ENCODE peak calls at places on chromosome 11, in nine cellular contexts. W is neural crest cell, H is lower lobe of right lung, S is NCI-H1105, L is iPS DF 6.9, C is glutamatergic neuron, Z is HT-29, T is substantia nigra, X is HT1080. Q is an unnamed sample.

GRCh38 chr11:116179346-116179850 is 593.4 kb downstream of the BUD13 start:
- DNase-seq in W (no peak), H (no peak), S (no peak), L (no peak), C (no peak), Z (no peak), T (no peak), X (no peak), Q (no peak)

GRCh38 chr11:65415499-65416340 is 6.9 kb upstream of the NEAT1 start:
- DNase-seq in W (no peak), H (peak), S (no peak), L (no peak), C (no peak), Z (no peak), T (no peak), X (no peak), Q (no peak)

GRCh38 chr11:134957540-134958335 is 545.7 kb upstream of the B3GAT1 start:
- DNase-seq in W (no peak), H (no peak), S (no peak), L (no peak), C (no peak), Z (no peak), T (no peak), X (no peak), Q (no peak)

GRCh38 chr11:42161886-42162285 is 702.4 kb upstream of the LRRC4C start:
- DNase-seq in W (no peak), H (no peak), S (no peak), L (no peak), C (no peak), Z (no peak), T (no peak), X (no peak), Q (no peak)

GRCh38 chr11:96393753-96394348 is 4.0 kb downstream of the JRKL start:
- DNase-seq in W (no peak), H (no peak), S (peak), L (no peak), C (no peak), Z (peak), T (no peak), X (peak), Q (peak)

GRCh38 chr11:44621140-44621681 is 55.7 kb downstream of the CD82 start:
- DNase-seq in W (peak), H (peak), S (peak), L (peak), C (peak), Z (peak), T (peak), X (peak), Q (no peak)

GRCh38 chr11:15720460-15720859 is 605.7 kb downstream of the INSC start:
- DNase-seq in W (no peak), H (no peak), S (no peak), L (no peak), C (peak), Z (no peak), T (no peak), X (peak), Q (no peak)

GRCh38 chr11:88167853-88168252 is 7.4 kb downstream of the RAB38 start:
- DNase-seq in W (no peak), H (no peak), S (no peak), L (no peak), C (no peak), Z (no peak), T (no peak), X (no peak), Q (no peak)

GRCh38 chr11:46760429-46761128 is 41.6 kb downstream of the F2 start:
- DNase-seq in W (no peak), H (no peak), S (no peak), L (no peak), C (no peak), Z (no peak), T (no peak), X (no peak), Q (no peak)

GRCh38 chr11:75740681-75741080 is 23.0 kb downstream of the MOGAT2 start:
- DNase-seq in W (no peak), H (no peak), S (no peak), L (no peak), C (no peak), Z (no peak), T (no peak), X (no peak), Q (no peak)

GRCh38 chr11:68035266-68035876 is 3.5 kb upstream of the TCIRG1 start:
- DNase-seq in W (no peak), H (no peak), S (no peak), L (no peak), C (peak), Z (no peak), T (no peak), X (no peak), Q (no peak)